ENCODE peak calls at places on chromosomes 16 and 17, in five cellular contexts. C is frontal cortex, B is breast epithelium, P is GM03348, L is iris pigment epithelial cell. E is an unnamed sample.
A peak's percentile ranks its signal among the peaks of the same experiment; 100 is the strongest.

GRCh38 chr16:64478258-64478906 is 643.5 kb downstream of the CDH11 start:
- DNase-seq in P (peak; percentile 71), B (no peak), L (peak; percentile 68), C (no peak), E (no peak)

GRCh38 chr17:21289902-21290571 is 5.5 kb downstream of the MAP2K3 start:
- DNase-seq in P (peak; percentile 35), B (no peak), L (no peak), C (no peak), E (no peak)

GRCh38 chr16:10787304-10787703 is 31.3 kb downstream of the TVP23A start:
- DNase-seq in C (no peak), B (no peak), L (no peak), P (no peak), E (peak; percentile 90)

GRCh38 chr16:14070877-14071575 is at the start of gene MRTFB:
- DNase-seq in P (peak; percentile 93), L (peak; percentile 41), B (peak; percentile 70), C (peak; percentile 74), E (peak; percentile 91)

GRCh38 chr16:75550211-75550662 is 5.8 kb downstream of the TMEM231 start:
- DNase-seq in B (peak; percentile 74), L (peak; percentile 73), P (peak; percentile 22), C (no peak), E (peak; percentile 35)

GRCh38 chr16:84308120-84308519 is 13.4 kb downstream of the WFDC1 start:
- DNase-seq in C (no peak), B (no peak), L (peak; percentile 17), P (peak; percentile 52), E (peak; percentile 91)

GRCh38 chr16:26658486-26658885 is 408.2 kb upstream of the C16orf82 start:
- DNase-seq in B (no peak), L (no peak), C (no peak), P (no peak), E (no peak)

GRCh38 chr17:43015579-43015978 is 6.6 kb downstream of the VAT1 start:
- DNase-seq in L (no peak), C (no peak), P (no peak), B (no peak), E (no peak)

GRCh38 chr16:391885-392335 is 5.1 kb upstream of the NME4 start:
- DNase-seq in L (peak; percentile 80), C (no peak), P (peak; percentile 60), B (no peak), E (peak; percentile 85)

GRCh38 chr17:10657866-10658265 is 757 bp upstream of the MYH3 start:
- DNase-seq in C (no peak), L (no peak), B (no peak), P (no peak), E (no peak)

GRCh38 chr16:17365591-17366298 is 105.0 kb downstream of the XYLT1 start:
- DNase-seq in C (no peak), L (no peak), B (no peak), P (peak; percentile 69), E (no peak)

GRCh38 chr17:70881093-70881492 is 711.8 kb downstream of the KCNJ2 start:
- DNase-seq in B (no peak), L (no peak), C (no peak), P (no peak), E (no peak)

GRCh38 chr16:50309527-50310307 is 43.4 kb downstream of the ADCY7 start:
- DNase-seq in C (peak; percentile 6), L (no peak), P (peak; percentile 24), B (no peak), E (peak; percentile 60)

GRCh38 chr17:80949451-80950421 is 41.9 kb upstream of the CHMP6 start:
- DNase-seq in B (no peak), C (no peak), P (no peak), L (no peak), E (peak; percentile 53)

E was measured in BE2C.